ENCODE peak calls at places on chromosomes 12 and 14, in four cellular contexts. B, N, Z and X are unnamed samples.
A peak's percentile ranks its signal among the peaks of the same experiment; 100 is the strongest.

GRCh38 chr12:106044773-106045172 is 94.0 kb downstream of the NUAK1 start:
- DNase-seq in N (no peak), B (no peak), Z (no peak), X (no peak)

GRCh38 chr14:20609215-20610001 is 18.2 kb upstream of the RNASE12 start:
- DNase-seq in B (peak; percentile 79), Z (no peak), N (no peak), X (peak; percentile 86)

GRCh38 chr12:68406134-68406576 is 74.0 kb upstream of the MDM1 start:
- DNase-seq in B (no peak), Z (peak; percentile 64), N (no peak), X (peak; percentile 85)

GRCh38 chr14:69376439-69376838 is 21.7 kb downstream of the ERH start:
- DNase-seq in B (no peak), Z (no peak), N (no peak), X (no peak)

GRCh38 chr12:62873826-62874448 is 61.0 kb downstream of the PPM1H start:
- DNase-seq in Z (no peak), N (no peak), B (no peak), X (no peak)

GRCh38 chr12:3167636-3168035 is 90.5 kb downstream of the TSPAN9 start:
- DNase-seq in N (no peak), Z (no peak), B (no peak), X (no peak)

GRCh38 chr14:102645746-102646440 is 53.4 kb downstream of the RCOR1 start:
- DNase-seq in B (no peak), Z (no peak), N (no peak), X (no peak)

GRCh38 chr12:117774986-117775775 is 193.6 kb downstream of the KSR2 start:
- DNase-seq in Z (no peak), B (no peak), N (no peak), X (no peak)

GRCh38 chr14:63705561-63706070 is 22.2 kb downstream of the SGPP1 start:
- DNase-seq in B (no peak), N (no peak), Z (no peak), X (no peak)

GRCh38 chr12:73589220-73589619 is 948.4 kb upstream of the ATXN7L3B start:
- DNase-seq in N (no peak), B (no peak), Z (no peak), X (no peak)

GRCh38 chr12:64412458-64412857 is 8.3 kb downstream of the XPOT start:
- DNase-seq in B (no peak), Z (no peak), N (no peak), X (no peak)

GRCh38 chr12:59452746-59453145 is 143.1 kb upstream of the SLC16A7 start:
- DNase-seq in Z (no peak), N (no peak), B (no peak), X (no peak)

GRCh38 chr14:67311868-67312267 is 47.7 kb downstream of the ATP6V1D start:
- DNase-seq in B (no peak), Z (no peak), N (no peak), X (no peak)

GRCh38 chr12:121792607-121793500 is 634 bp downstream of the RHOF start:
- DNase-seq in B (no peak), N (peak; percentile 63), Z (no peak), X (no peak)

GRCh38 chr12:50129297-50129696 is 17.3 kb downstream of the COX14 start:
- DNase-seq in N (no peak), B (no peak), Z (no peak), X (no peak)

GRCh38 chr12:89832336-89832735 is 123.7 kb upstream of the ATP2B1 start:
- DNase-seq in N (no peak), B (no peak), Z (no peak), X (no peak)

GRCh38 chr12:113555226-113555625 is 83.6 kb upstream of the LHX5 start:
- DNase-seq in N (no peak), Z (no peak), B (no peak), X (no peak)

GRCh38 chr14:104576607-104577332 is 2.8 kb upstream of the C14orf180 start:
- DNase-seq in Z (no peak), B (no peak), N (no peak), X (no peak)

GRCh38 chr12:51421266-51421884 is 3.3 kb upstream of the SLC4A8 start:
- DNase-seq in N (peak; percentile 17), Z (no peak), B (peak; percentile 54), X (no peak)

GRCh38 chr12:124450376-124450750 is 117.0 kb downstream of the NCOR2 start:
- DNase-seq in N (no peak), Z (no peak), B (no peak), X (no peak)

GRCh38 chr14:90491868-90492560 is 95.2 kb downstream of the CALM1 start:
- DNase-seq in Z (no peak), N (no peak), B (no peak), X (no peak)

GRCh38 chr14:31927348-31927826 is 149.7 kb upstream of the ARHGAP5 start:
- DNase-seq in B (no peak), Z (no peak), N (no peak), X (no peak)

GRCh38 chr12:121786441-121786825 is 7.1 kb downstream of the RHOF start:
- DNase-seq in N (no peak), B (no peak), Z (no peak), X (no peak)

GRCh38 chr12:104809251-104809650 is 148.8 kb downstream of the SLC41A2 start:
- DNase-seq in B (no peak), N (no peak), Z (no peak), X (no peak)

GRCh38 chr14:100304825-100305445 is 1.3 kb downstream of the SLC25A29 start:
- DNase-seq in N (no peak), B (peak; percentile 55), Z (no peak), X (no peak)

GRCh38 chr12:47750916-47751470 is 7.7 kb downstream of the RAPGEF3 start:
- DNase-seq in B (no peak), Z (no peak), N (no peak), X (no peak)

GRCh38 chr12:109710747-109711595 is 2.7 kb upstream of the FAM222A start:
- DNase-seq in B (no peak), Z (no peak), N (no peak), X (no peak)

GRCh38 chr12:2336409-2336829 is 283.6 kb downstream of the CACNA1C start:
- DNase-seq in Z (no peak), N (no peak), B (no peak), X (no peak)

GRCh38 chr12:98939350-98939749 is 294.3 kb downstream of the APAF1 start:
- DNase-seq in N (no peak), B (no peak), Z (no peak), X (no peak)